ENCODE peak calls at places on chromosome 21, in five cellular contexts. One of them, this sample, is unnamed.

GRCh38 chr21:18553786-18554185 is 150.2 kb upstream of the TMPRSS15 start:
- DNase-seq in breast epithelium: no peak
- DNase-seq in adrenal gland: no peak
- DNase-seq in heart left ventricle: no peak
- DNase-seq in IMR-90: no peak
- DNase-seq in this sample: no peak

GRCh38 chr21:32297449-32297848 is 1.2 kb upstream of the MRAP start:
- DNase-seq in breast epithelium: no peak
- DNase-seq in adrenal gland: no peak
- DNase-seq in heart left ventricle: no peak
- DNase-seq in IMR-90: no peak
- DNase-seq in this sample: no peak

GRCh38 chr21:20997633-20998455 is at the start of gene NCAM2:
- DNase-seq in breast epithelium: peak
- DNase-seq in adrenal gland: peak
- DNase-seq in heart left ventricle: peak
- DNase-seq in IMR-90: peak
- DNase-seq in this sample: peak

GRCh38 chr21:17128132-17128531 is 384.7 kb upstream of the CXADR start:
- DNase-seq in breast epithelium: no peak
- DNase-seq in adrenal gland: no peak
- DNase-seq in heart left ventricle: no peak
- DNase-seq in IMR-90: no peak
- DNase-seq in this sample: no peak

GRCh38 chr21:31108969-31109368 is 70.7 kb upstream of the KRTAP19-8 start:
- DNase-seq in breast epithelium: no peak
- DNase-seq in adrenal gland: no peak
- DNase-seq in heart left ventricle: no peak
- DNase-seq in IMR-90: peak
- DNase-seq in this sample: no peak

GRCh38 chr21:15301736-15302135 is 236.9 kb upstream of the NRIP1 start:
- DNase-seq in breast epithelium: no peak
- DNase-seq in adrenal gland: no peak
- DNase-seq in heart left ventricle: no peak
- DNase-seq in IMR-90: no peak
- DNase-seq in this sample: no peak

GRCh38 chr21:27058673-27059365 is 91.9 kb upstream of the ADAMTS5 start:
- DNase-seq in breast epithelium: no peak
- DNase-seq in adrenal gland: no peak
- DNase-seq in heart left ventricle: no peak
- DNase-seq in IMR-90: no peak
- DNase-seq in this sample: no peak

GRCh38 chr21:10521091-10521598 is at the start of gene TPTE:
- DNase-seq in breast epithelium: no peak
- DNase-seq in adrenal gland: no peak
- DNase-seq in heart left ventricle: peak
- DNase-seq in IMR-90: no peak
- DNase-seq in this sample: no peak

GRCh38 chr21:27580276-27580675 is 613.4 kb upstream of the ADAMTS5 start:
- DNase-seq in breast epithelium: no peak
- DNase-seq in adrenal gland: no peak
- DNase-seq in heart left ventricle: no peak
- DNase-seq in IMR-90: peak
- DNase-seq in this sample: no peak

GRCh38 chr21:38987551-38988210 is 182.0 kb downstream of the ETS2 start:
- DNase-seq in breast epithelium: no peak
- DNase-seq in adrenal gland: no peak
- DNase-seq in heart left ventricle: no peak
- DNase-seq in IMR-90: no peak
- DNase-seq in this sample: peak

GRCh38 chr21:14734833-14735232 is 188.7 kb upstream of the SAMSN1 start:
- DNase-seq in breast epithelium: no peak
- DNase-seq in adrenal gland: no peak
- DNase-seq in heart left ventricle: no peak
- DNase-seq in IMR-90: no peak
- DNase-seq in this sample: no peak

GRCh38 chr21:21163904-21164303 is 165.7 kb downstream of the NCAM2 start:
- DNase-seq in breast epithelium: peak
- DNase-seq in adrenal gland: peak
- DNase-seq in heart left ventricle: no peak
- DNase-seq in IMR-90: peak
- DNase-seq in this sample: peak

GRCh38 chr21:37917612-37918011 is 1.4 kb upstream of the KCNJ6 start:
- DNase-seq in breast epithelium: no peak
- DNase-seq in adrenal gland: no peak
- DNase-seq in heart left ventricle: no peak
- DNase-seq in IMR-90: peak
- DNase-seq in this sample: no peak

GRCh38 chr21:25220954-25221353 is 386.3 kb downstream of the MRPL39 start:
- DNase-seq in breast epithelium: no peak
- DNase-seq in adrenal gland: no peak
- DNase-seq in heart left ventricle: no peak
- DNase-seq in IMR-90: no peak
- DNase-seq in this sample: no peak

GRCh38 chr21:14699433-14700410 is 153.6 kb upstream of the SAMSN1 start:
- DNase-seq in breast epithelium: no peak
- DNase-seq in adrenal gland: no peak
- DNase-seq in heart left ventricle: no peak
- DNase-seq in IMR-90: no peak
- DNase-seq in this sample: no peak

GRCh38 chr21:19541612-19542011 is 1138.0 kb upstream of the TMPRSS15 start:
- DNase-seq in breast epithelium: no peak
- DNase-seq in adrenal gland: peak
- DNase-seq in heart left ventricle: no peak
- DNase-seq in IMR-90: no peak
- DNase-seq in this sample: peak

GRCh38 chr21:39387461-39388037 is 38.7 kb upstream of the HMGN1 start:
- DNase-seq in breast epithelium: peak
- DNase-seq in adrenal gland: peak
- DNase-seq in heart left ventricle: peak
- DNase-seq in IMR-90: peak
- DNase-seq in this sample: peak

GRCh38 chr21:25582164-25582563 is 25.1 kb downstream of the MRPL39 start:
- DNase-seq in breast epithelium: no peak
- DNase-seq in adrenal gland: no peak
- DNase-seq in heart left ventricle: no peak
- DNase-seq in IMR-90: no peak
- DNase-seq in this sample: no peak

GRCh38 chr21:38814126-38815059 is 8.7 kb downstream of the ETS2 start:
- DNase-seq in breast epithelium: no peak
- DNase-seq in adrenal gland: no peak
- DNase-seq in heart left ventricle: no peak
- DNase-seq in IMR-90: no peak
- DNase-seq in this sample: no peak

GRCh38 chr21:38911523-38912354 is 106.0 kb downstream of the ETS2 start:
- DNase-seq in breast epithelium: no peak
- DNase-seq in adrenal gland: no peak
- DNase-seq in heart left ventricle: no peak
- DNase-seq in IMR-90: no peak
- DNase-seq in this sample: no peak

GRCh38 chr21:29175408-29176147 is 45.1 kb downstream of the MAP3K7CL start:
- DNase-seq in breast epithelium: no peak
- DNase-seq in adrenal gland: peak
- DNase-seq in heart left ventricle: no peak
- DNase-seq in IMR-90: peak
- DNase-seq in this sample: no peak

GRCh38 chr21:40054403-40054802 is 187.2 kb downstream of the PCP4 start:
- DNase-seq in breast epithelium: peak
- DNase-seq in adrenal gland: no peak
- DNase-seq in heart left ventricle: no peak
- DNase-seq in IMR-90: no peak
- DNase-seq in this sample: no peak

GRCh38 chr21:43865471-43866181 is 603 bp downstream of the AGPAT3 start:
- DNase-seq in breast epithelium: no peak
- DNase-seq in adrenal gland: peak
- DNase-seq in heart left ventricle: peak
- DNase-seq in IMR-90: peak
- DNase-seq in this sample: peak

GRCh38 chr21:39669976-39670671 is 57.4 kb downstream of the B3GALT5 start:
- DNase-seq in breast epithelium: no peak
- DNase-seq in adrenal gland: no peak
- DNase-seq in heart left ventricle: no peak
- DNase-seq in IMR-90: no peak
- DNase-seq in this sample: no peak

GRCh38 chr21:37673801-37674575 is 242.3 kb downstream of the KCNJ6 start:
- DNase-seq in breast epithelium: no peak
- DNase-seq in adrenal gland: no peak
- DNase-seq in heart left ventricle: no peak
- DNase-seq in IMR-90: no peak
- DNase-seq in this sample: no peak

GRCh38 chr21:37551406-37552355 is 185.1 kb downstream of the DYRK1A start:
- DNase-seq in breast epithelium: no peak
- DNase-seq in adrenal gland: no peak
- DNase-seq in heart left ventricle: no peak
- DNase-seq in IMR-90: no peak
- DNase-seq in this sample: no peak

GRCh38 chr21:40504825-40505224 is 342.1 kb downstream of the DSCAM start:
- DNase-seq in breast epithelium: no peak
- DNase-seq in adrenal gland: no peak
- DNase-seq in heart left ventricle: no peak
- DNase-seq in IMR-90: no peak
- DNase-seq in this sample: no peak

GRCh38 chr21:38924954-38925353 is 119.2 kb downstream of the ETS2 start:
- DNase-seq in breast epithelium: no peak
- DNase-seq in adrenal gland: no peak
- DNase-seq in heart left ventricle: no peak
- DNase-seq in IMR-90: no peak
- DNase-seq in this sample: no peak

GRCh38 chr21:33025471-33026298 is at the start of gene OLIG2:
- DNase-seq in breast epithelium: no peak
- DNase-seq in adrenal gland: no peak
- DNase-seq in heart left ventricle: no peak
- DNase-seq in IMR-90: peak
- DNase-seq in this sample: no peak

GRCh38 chr21:28719731-28720130 is 272.9 kb downstream of the LTN1 start:
- DNase-seq in breast epithelium: no peak
- DNase-seq in adrenal gland: no peak
- DNase-seq in heart left ventricle: no peak
- DNase-seq in IMR-90: no peak
- DNase-seq in this sample: no peak

GRCh38 chr21:20030390-20030789 is 967.8 kb upstream of the NCAM2 start:
- DNase-seq in breast epithelium: peak
- DNase-seq in adrenal gland: no peak
- DNase-seq in heart left ventricle: peak
- DNase-seq in IMR-90: no peak
- DNase-seq in this sample: no peak

GRCh38 chr21:28445081-28445830 is 547.4 kb downstream of the LTN1 start:
- DNase-seq in breast epithelium: no peak
- DNase-seq in adrenal gland: no peak
- DNase-seq in heart left ventricle: no peak
- DNase-seq in IMR-90: peak
- DNase-seq in this sample: no peak

DNA sequence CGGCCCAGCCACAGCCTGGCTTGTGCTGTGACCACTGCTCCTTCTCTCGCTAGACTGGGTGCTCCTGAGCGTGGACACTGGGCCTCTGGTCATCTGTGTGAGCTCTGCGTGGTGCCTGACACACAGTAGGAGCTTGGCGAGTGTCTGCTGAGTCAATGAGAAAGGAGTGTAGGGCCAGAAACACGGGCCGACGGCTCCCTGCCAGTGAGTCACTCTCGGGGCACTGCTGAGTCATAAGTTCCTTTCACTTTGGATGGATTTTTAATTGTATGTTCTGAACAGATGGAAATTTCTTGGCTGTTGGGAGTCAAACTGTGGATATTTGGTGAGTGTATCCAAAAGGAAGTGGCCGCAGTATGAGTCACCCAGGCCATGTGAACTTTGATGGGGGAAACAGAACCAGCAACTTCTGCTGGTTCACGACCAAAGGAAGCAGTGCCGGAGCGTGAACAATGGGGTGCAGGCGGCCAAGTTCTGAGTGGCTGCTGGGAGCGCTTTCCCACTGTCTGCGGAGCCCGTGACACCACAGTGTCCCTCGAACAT is 41.0 kb upstream of the COL18A1 start:
- DNase-seq in breast epithelium: peak
- DNase-seq in adrenal gland: peak
- DNase-seq in heart left ventricle: peak
- DNase-seq in IMR-90: peak
- DNase-seq in this sample: peak
- TF ChIP-seq POLR2A in breast epithelium: no peak
- TF ChIP-seq POLR2A in adrenal gland: no peak
- TF ChIP-seq POLR2A in heart left ventricle: no peak
- TF ChIP-seq POLR2A in IMR-90: peak
- TF ChIP-seq POLR2A in this sample: no peak

GRCh38 chr21:42317341-42317741 is 2.1 kb upstream of the TFF3 start:
- DNase-seq in breast epithelium: no peak
- DNase-seq in adrenal gland: no peak
- DNase-seq in heart left ventricle: no peak
- DNase-seq in IMR-90: no peak
- DNase-seq in this sample: no peak
- TF ChIP-seq POLR2A in breast epithelium: no peak
- TF ChIP-seq POLR2A in adrenal gland: no peak
- TF ChIP-seq POLR2A in heart left ventricle: no peak
- TF ChIP-seq POLR2A in IMR-90: no peak
- TF ChIP-seq POLR2A in this sample: no peak

GRCh38 chr21:46456750-46457149 is 1.9 kb upstream of the DIP2A start:
- DNase-seq in breast epithelium: no peak
- DNase-seq in adrenal gland: no peak
- DNase-seq in heart left ventricle: no peak
- DNase-seq in IMR-90: no peak
- DNase-seq in this sample: no peak

GRCh38 chr21:46457801-46458314 is 833 bp upstream of the DIP2A start:
- DNase-seq in breast epithelium: no peak
- DNase-seq in adrenal gland: peak
- DNase-seq in heart left ventricle: peak
- DNase-seq in IMR-90: peak
- DNase-seq in this sample: peak

GRCh38 chr21:46458315-46459023 is at the start of gene DIP2A:
- DNase-seq in breast epithelium: peak
- DNase-seq in adrenal gland: peak
- DNase-seq in heart left ventricle: peak
- DNase-seq in IMR-90: peak
- DNase-seq in this sample: peak

GRCh38 chr21:46459356-46460112 is 843 bp downstream of the DIP2A start:
- DNase-seq in breast epithelium: peak
- DNase-seq in adrenal gland: peak
- DNase-seq in heart left ventricle: peak
- DNase-seq in IMR-90: peak
- DNase-seq in this sample: peak

DNA sequence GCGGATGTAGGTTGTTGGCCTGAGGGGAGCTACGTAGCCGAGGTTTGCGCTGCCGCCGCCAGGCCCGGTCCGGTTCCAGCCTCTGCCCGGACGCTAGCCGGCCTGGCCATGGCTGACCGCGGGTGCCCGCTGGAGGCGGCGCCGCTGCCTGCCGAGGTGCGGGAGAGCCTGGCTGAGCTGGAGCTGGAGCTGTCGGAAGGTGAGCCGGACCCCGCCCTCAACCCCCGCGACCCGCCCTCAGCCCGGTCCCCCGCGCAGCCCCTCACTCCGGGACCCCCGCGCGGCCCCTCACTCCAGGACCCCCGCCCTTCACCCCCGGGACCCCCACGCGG is 299 bp downstream of the DIP2A start:
- DNase-seq in breast epithelium: no peak
- DNase-seq in adrenal gland: no peak
- DNase-seq in heart left ventricle: no peak
- DNase-seq in IMR-90: no peak
- DNase-seq in this sample: no peak
- TF ChIP-seq POLR2A in breast epithelium: no peak
- TF ChIP-seq POLR2A in adrenal gland: peak
- TF ChIP-seq POLR2A in heart left ventricle: no peak
- TF ChIP-seq POLR2A in IMR-90: no peak
- TF ChIP-seq POLR2A in this sample: no peak

GRCh38 chr21:41508415-41509205 is 652 bp upstream of the TMPRSS2 start:
- DNase-seq in breast epithelium: no peak
- DNase-seq in adrenal gland: no peak
- DNase-seq in heart left ventricle: no peak
- DNase-seq in IMR-90: no peak
- DNase-seq in this sample: no peak
- TF ChIP-seq POLR2A in breast epithelium: no peak
- TF ChIP-seq POLR2A in adrenal gland: no peak
- TF ChIP-seq POLR2A in heart left ventricle: no peak
- TF ChIP-seq POLR2A in IMR-90: no peak
- TF ChIP-seq POLR2A in this sample: no peak